ENCODE peak calls at places on chromosomes 11 and 22, in ten cellular contexts. I is myocyte; B is GM19239; X is hypothalamus; N is A673; C is neuronal stem cell; K is stimulated activated CD4-positive, alpha-beta T cell treated with anti-CD3 and anti-CD28 coated beads, TNF-alpha, amount 100 ng/mL, for 1 hour; U is RPMI8226; O is activated CD4-positive, alpha-beta T cell treated with anti-CD3 and anti-CD28 coated beads for 48 hours; Q is NCI-H345. L is an unnamed sample.

GRCh38 chr11:19679952-19680823 is 32.4 kb upstream of the NAV2 start:
- DNase-seq in I (peak), B (no peak), X (no peak), N (peak), C (no peak), K (no peak), U (no peak), O (no peak), Q (no peak), L (no peak)

GRCh38 chr11:62108017-62108750 is 15.6 kb upstream of the INCENP start:
- DNase-seq in I (peak), B (no peak), X (no peak), N (peak), C (peak), K (no peak), U (peak), O (peak), Q (peak), L (no peak)

GRCh38 chr11:102456381-102456780 is 3.8 kb upstream of the TMEM123 start:
- DNase-seq in I (no peak), B (no peak), X (no peak), N (no peak), C (no peak), K (no peak), U (no peak), O (no peak), Q (no peak), L (no peak)

GRCh38 chr11:96642584-96642983 is 252.8 kb downstream of the JRKL start:
- DNase-seq in I (no peak), B (no peak), X (no peak), N (no peak), C (no peak), K (no peak), U (no peak), O (no peak), Q (no peak), L (no peak)

GRCh38 chr11:9206496-9206895 is 58.7 kb downstream of the DENND5A start:
- DNase-seq in I (peak), B (no peak), X (no peak), N (no peak), C (no peak), K (no peak), U (no peak), O (no peak), Q (no peak), L (no peak)

GRCh38 chr11:66843776-66844495 is 695 bp downstream of the RCE1 start:
- DNase-seq in I (no peak), B (no peak), X (no peak), N (no peak), C (no peak), K (no peak), U (peak), O (no peak), Q (no peak), L (no peak)

GRCh38 chr11:2976289-2977063 is 15.7 kb downstream of the NAP1L4 start:
- DNase-seq in I (peak), B (no peak), X (no peak), N (no peak), C (no peak), K (no peak), U (no peak), O (no peak), Q (no peak), L (no peak)

GRCh38 chr22:49728566-49729271 is 99.0 kb downstream of the BRD1 start:
- DNase-seq in I (no peak), B (no peak), X (no peak), N (no peak), C (no peak), K (no peak), U (no peak), O (no peak), Q (no peak), L (no peak)

GRCh38 chr22:35460678-35461077 is 60.7 kb downstream of the MCM5 start:
- DNase-seq in I (no peak), B (no peak), X (no peak), N (no peak), C (no peak), K (no peak), U (no peak), O (no peak), Q (no peak), L (no peak)

GRCh38 chr11:43664295-43664694 is 16.2 kb upstream of the HSD17B12 start:
- DNase-seq in I (no peak), B (no peak), X (no peak), N (no peak), C (no peak), K (no peak), U (no peak), O (no peak), Q (no peak), L (no peak)

GRCh38 chr11:58316142-58316541 is 42.7 kb downstream of the OR5B17 start:
- DNase-seq in I (no peak), B (no peak), X (no peak), N (no peak), C (no peak), K (no peak), U (no peak), O (no peak), Q (no peak), L (no peak)

GRCh38 chr11:133905677-133906156 is 51.1 kb downstream of the IGSF9B start:
- DNase-seq in I (no peak), B (no peak), X (no peak), N (no peak), C (no peak), K (no peak), U (no peak), O (no peak), Q (no peak), L (no peak)

GRCh38 chr11:46216765-46217089 is 60.7 kb upstream of the CREB3L1 start:
- DNase-seq in I (no peak), B (no peak), X (no peak), N (no peak), C (no peak), K (no peak), U (no peak), O (no peak), Q (no peak), L (no peak)

GRCh38 chr11:26227311-26227710 is 104.6 kb upstream of the ANO3 start:
- DNase-seq in I (peak), B (no peak), X (no peak), N (peak), C (no peak), K (no peak), U (peak), O (no peak), Q (peak), L (no peak)